ENCODE peak calls at places on chromosomes 4 and X, in six cellular contexts. X is GM19239; T is SJSA1; J is H4; H is CD4-positive, alpha-beta T cell; V is activated CD8-positive, alpha-beta T cell treated with anti-CD3 and anti-CD28 coated beads, Interleukin-2, amount 10 ng/mL, durations not matched to agents 7 days and 5 days. E is an unnamed sample.

GRCh38 chr4:14792702-14793227 is 209.5 kb upstream of the CPEB2 start:
- DNase-seq in X (no peak), T (no peak), J (no peak), H (no peak), V (no peak), E (no peak)

GRCh38 chr4:137129471-137130244 is 402.6 kb downstream of the PCDH18 start:
- DNase-seq in X (no peak), T (no peak), J (no peak), H (no peak), V (no peak), E (no peak)

GRCh38 chrX:68731254-68731653 is 83.8 kb downstream of the STARD8 start:
- DNase-seq in X (no peak), T (no peak), J (no peak), H (no peak), V (no peak), E (no peak)

GRCh38 chrX:73850124-73851013 is 287.4 kb downstream of the CHIC1 start:
- DNase-seq in X (no peak), T (no peak), J (peak; percentile 44), H (no peak), V (no peak), E (peak; percentile 18)

GRCh38 chrX:149881081-149881711 is at the start of gene MAGEA8:
- DNase-seq in X (no peak), T (no peak), J (no peak), H (no peak), V (no peak), E (no peak)

GRCh38 chr4:6963139-6963611 is 53.5 kb downstream of the TBC1D14 start:
- DNase-seq in X (no peak), T (no peak), J (no peak), H (no peak), V (no peak), E (no peak)

GRCh38 chrX:40867352-40867751 is 132.0 kb upstream of the MED14 start:
- DNase-seq in X (no peak), T (no peak), J (peak; percentile 26), H (no peak), V (no peak), E (no peak)

GRCh38 chr4:41203169-41203568 is 11.2 kb downstream of the APBB2 start:
- DNase-seq in X (no peak), T (no peak), J (no peak), H (no peak), V (no peak), E (no peak)

GRCh38 chr4:83138979-83139378 is 24.4 kb upstream of the PLAC8 start:
- DNase-seq in X (no peak), T (no peak), J (no peak), H (no peak), V (peak; percentile 86), E (no peak)

GRCh38 chr4:82367438-82368097 is 6.2 kb downstream of the HNRNPD start:
- DNase-seq in X (no peak), T (no peak), J (no peak), H (no peak), V (no peak), E (no peak)

GRCh38 chr4:98113005-98113404 is 30.3 kb downstream of the STPG2 start:
- DNase-seq in X (no peak), T (no peak), J (peak; percentile 7), H (no peak), V (no peak), E (no peak)

GRCh38 chr4:122884504-122884903 is 37.9 kb downstream of the NUDT6 start:
- DNase-seq in X (no peak), T (no peak), J (no peak), H (no peak), V (no peak), E (no peak)

GRCh38 chr4:176002007-176002623 is 63.5 kb upstream of the WDR17 start:
- DNase-seq in X (no peak), T (no peak), J (peak; percentile 4), H (no peak), V (no peak), E (no peak)

GRCh38 chr4:30717208-30718020 is 2.8 kb upstream of the PCDH7 start:
- DNase-seq in X (no peak), T (no peak), J (peak; percentile 87), H (no peak), V (peak; percentile 40), E (no peak)

GRCh38 chr4:8228319-8229250 is 29.5 kb downstream of the SH3TC1 start:
- DNase-seq in X (peak; percentile 66), T (no peak), J (peak; percentile 88), H (peak; percentile 52), V (peak; percentile 67), E (peak; percentile 81)

GRCh38 chrX:23372220-23372902 is 37.7 kb downstream of the PTCHD1 start:
- DNase-seq in X (no peak), T (no peak), J (peak; percentile 51), H (no peak), V (no peak), E (no peak)

E was measured in CD4-positive, alpha-beta memory T cell.